ENCODE peak calls at places on chromosome 15, in four cellular contexts. K is IMR-90, S is ovary, V is HepG2. U is an unnamed sample. For H3K4me1, the result is how much of the 10 kb centered on the place peaks cover.

GRCh38 chr15:56959318-56959648 is 40.8 kb downstream of the TCF12 start:
- DNase-seq in K (no peak), S (no peak), V (peak), U (no peak)

GRCh38 chr15:36936652-36937051 is 163.7 kb downstream of the MEIS2 start:
- DNase-seq in K (peak), S (no peak), V (no peak), U (no peak)

GRCh38 chr15:78105541-78106241 is 13.3 kb downstream of the SH2D7 start:
- DNase-seq in K (peak), S (no peak), V (peak), U (no peak)

GRCh38 chr15:101803676-101804075 is 367 bp downstream of the OR4F6 start:
- DNase-seq in K (peak), S (no peak), V (no peak), U (no peak)

GRCh38 chr15:101641894-101642293 is 10.3 kb downstream of the TM2D3 start:
- DNase-seq in K (no peak), S (no peak), V (no peak), U (no peak)

GRCh38 chr15:51499379-51499976 is 123.1 kb downstream of the DMXL2 start:
- DNase-seq in K (peak), S (no peak), V (peak), U (no peak)

GRCh38 chr15:55248895-55249294 is 40.7 kb downstream of the RAB27A start:
- DNase-seq in K (no peak), S (no peak), V (no peak), U (no peak)

GRCh38 chr15:51205050-51205707 is 110.5 kb upstream of the TNFAIP8L3 start:
- DNase-seq in K (no peak), S (no peak), V (no peak), U (no peak)

GRCh38 chr15:46442901-46443590 is 808.2 kb downstream of the SQOR start:
- DNase-seq in K (no peak), S (no peak), V (no peak), U (no peak)

GRCh38 chr15:87623832-87624231 is 632.7 kb downstream of the NTRK3 start:
- DNase-seq in K (no peak), S (no peak), V (no peak), U (no peak)

GRCh38 chr15:43268111-43269105 is 1.7 kb upstream of the TGM5 start:
- DNase-seq in K (no peak), S (no peak), V (peak), U (peak)

GRCh38 chr15:98953000-98953776 is 54.4 kb downstream of the PGPEP1L start:
- DNase-seq in K (peak), S (no peak), V (no peak), U (no peak)

GRCh38 chr15:76340198-76340801 is 3.7 kb downstream of the ISL2 start:
- DNase-seq in K (no peak), S (peak), V (no peak), U (no peak)

GRCh38 chr15:49521802-49522201 is 98.8 kb downstream of the FGF7 start:
- DNase-seq in K (peak), S (no peak), V (peak), U (no peak)

GRCh38 chr15:95468820-95469219 is 861.7 kb upstream of the NR2F2 start:
- DNase-seq in K (no peak), S (no peak), V (no peak), U (peak)

GRCh38 chr15:65730560-65731172 is 61.4 kb downstream of the DENND4A start:
- DNase-seq in K (peak), S (no peak), V (no peak), U (no peak)

GRCh38 chr15:55457401-55458022 is 49.2 kb downstream of the PIERCE2 start:
- DNase-seq in K (no peak), S (no peak), V (no peak), U (no peak)

GRCh38 chr15:70566047-70566835 is 197.1 kb downstream of the UACA start:
- DNase-seq in K (no peak), S (no peak), V (no peak), U (no peak)

GRCh38 chr15:77032052-77032646 is 37.2 kb downstream of the PSTPIP1 start:
- DNase-seq in K (no peak), S (peak), V (peak), U (peak)

GRCh38 chr15:96201696-96202095 is 128.8 kb upstream of the NR2F2 start:
- DNase-seq in K (no peak), S (no peak), V (no peak), U (no peak)

GRCh38 chr15:101480613-101481380 is 8.7 kb downstream of the PCSK6 start:
- DNase-seq in K (no peak), S (no peak), V (no peak), U (peak)

GRCh38 chr15:68817304-68818087 is 3.2 kb downstream of the ANP32A start:
- DNase-seq in K (peak), S (peak), V (peak), U (peak)

GRCh38 chr15:96381463-96381862 is 51.0 kb downstream of the NR2F2 start:
- DNase-seq in K (no peak), S (no peak), V (no peak), U (no peak)

GRCh38 chr15:88337993-88338392 is 81.5 kb upstream of the NTRK3 start:
- DNase-seq in K (no peak), S (no peak), V (no peak), U (no peak)

GRCh38 chr15:59555696-59556095 is 55.9 kb upstream of the GCNT3 start:
- DNase-seq in K (no peak), S (no peak), V (no peak), U (no peak)

GRCh38 chr15:78353093-78353492 is 12.9 kb downstream of the CRABP1 start:
- DNase-seq in K (peak), S (no peak), V (peak), U (no peak)

GRCh38 chr15:69997701-69998273 is 99.9 kb downstream of the TLE3 start:
- DNase-seq in K (peak), S (no peak), V (no peak), U (no peak)

DNA sequence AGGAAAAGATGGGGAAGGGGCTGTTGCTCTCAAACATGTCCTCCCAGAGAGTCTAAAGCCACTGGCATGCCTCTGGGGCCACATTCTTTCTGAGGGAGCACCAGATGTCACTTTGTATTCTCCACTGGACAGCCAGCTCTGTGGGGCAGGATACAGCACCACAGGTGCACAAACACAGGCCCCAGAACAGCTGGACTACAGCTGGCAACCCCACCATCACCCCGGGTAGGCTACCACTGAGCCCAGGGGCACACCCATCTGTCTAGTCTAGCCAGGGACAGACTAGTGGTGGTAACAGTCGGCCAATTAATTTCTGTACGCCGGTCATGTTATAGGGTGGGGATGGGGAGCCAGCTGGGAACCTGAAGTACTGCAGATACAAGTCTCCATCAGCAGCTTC is 64.3 kb downstream of the NPTN start:
- DNase-seq in K (no peak), S (no peak), V (no peak), U (no peak)
- H3K4me1 ChIP-seq in K (under half), S (under half), V (under half), U (under half)

GRCh38 chr15:67098768-67099282 is 33.4 kb downstream of the SMAD3 start:
- DNase-seq in K (no peak), S (no peak), V (peak), U (no peak)

GRCh38 chr15:67101981-67102929 is 36.9 kb downstream of the SMAD3 start:
- DNase-seq in K (peak), S (no peak), V (no peak), U (no peak)

GRCh38 chr15:67100124-67100791 is 34.9 kb downstream of the SMAD3 start:
- DNase-seq in K (no peak), S (no peak), V (no peak), U (no peak)

GRCh38 chr15:67103021-67103420 is 37.6 kb downstream of the SMAD3 start:
- DNase-seq in K (no peak), S (no peak), V (no peak), U (no peak)

DNA sequence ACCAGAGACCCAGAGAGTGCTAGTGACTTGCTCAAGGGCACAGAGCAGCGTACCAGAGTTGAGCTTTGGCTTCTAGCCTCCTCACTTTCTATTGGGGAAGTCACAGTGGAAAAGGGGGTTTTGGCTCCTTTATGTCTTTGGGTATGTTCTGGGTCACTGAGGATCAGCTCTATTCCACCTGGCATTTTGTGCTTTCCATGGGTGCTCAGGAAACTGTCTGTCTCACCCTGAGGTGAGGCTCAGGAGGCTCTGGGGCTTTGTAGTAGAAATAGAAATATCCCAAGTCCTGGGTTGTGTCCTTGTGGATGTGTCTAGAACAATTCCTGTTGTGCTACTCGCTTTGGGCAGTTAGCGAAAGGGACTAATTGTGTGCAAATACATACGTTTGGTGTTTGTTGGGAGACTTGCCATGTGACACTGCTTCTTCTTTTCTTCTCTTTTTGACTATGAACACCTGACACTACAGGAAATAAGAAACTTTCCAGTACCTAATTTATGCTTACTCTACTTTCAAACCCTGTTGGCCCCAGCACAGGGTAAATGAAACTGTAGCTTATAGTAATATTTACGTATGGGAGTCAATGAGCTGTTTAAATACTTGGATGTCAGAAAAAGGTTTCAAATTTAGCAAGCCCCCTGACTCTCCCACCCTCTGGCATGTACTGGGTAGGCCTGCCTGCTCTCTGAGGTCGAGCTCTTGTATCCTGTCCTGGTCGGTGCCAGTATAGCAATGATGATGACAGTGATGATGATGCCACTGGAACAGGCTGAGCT is 35.6 kb downstream of the SMAD3 start:
- DNase-seq in K (no peak), S (no peak), V (no peak), U (no peak)
- TF ChIP-seq POLR2A in K (no peak), S (no peak), V (no peak), U (no peak)

DNA sequence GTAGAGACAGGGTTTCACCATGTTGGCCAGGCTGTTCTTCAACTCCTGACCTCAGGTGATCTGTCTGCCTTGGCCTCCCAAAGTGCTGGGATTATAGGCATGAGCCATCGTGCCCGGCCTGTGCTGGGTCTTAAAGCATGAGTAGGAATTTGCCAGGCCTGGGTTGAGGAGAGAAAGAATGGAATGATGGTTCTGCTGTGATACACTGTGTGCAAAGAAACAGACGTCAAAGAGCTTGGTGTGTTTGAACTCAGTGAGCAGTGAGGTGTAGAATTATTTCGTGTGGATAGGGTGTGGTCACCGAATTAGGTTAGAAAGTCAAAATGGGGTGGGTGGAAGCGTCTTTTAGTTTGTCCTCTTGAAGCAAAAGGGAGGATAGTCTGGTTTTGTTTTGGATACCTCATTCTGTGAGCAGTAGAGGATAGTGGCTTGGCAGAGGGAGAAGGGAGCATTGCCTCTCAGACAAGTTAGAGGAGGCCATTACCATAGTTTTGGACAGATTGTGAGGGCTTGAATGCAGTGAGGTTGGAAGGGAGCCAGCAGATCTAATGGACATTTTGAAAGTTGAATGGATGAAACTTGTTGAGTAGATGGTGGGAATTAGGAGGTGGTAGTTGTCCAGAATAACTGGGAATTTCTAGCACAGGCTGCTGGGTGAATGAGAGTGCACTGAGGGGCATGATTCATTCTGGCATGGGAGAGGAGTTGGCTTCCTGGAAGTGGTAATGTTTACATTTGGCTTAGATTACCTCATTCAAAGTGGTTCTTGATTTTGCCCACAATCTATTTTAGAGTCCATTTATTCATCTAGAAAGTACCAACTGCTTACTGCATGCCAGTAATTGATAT is 27.2 kb downstream of the AKAP13 start:
- DNase-seq in K (peak), S (no peak), V (peak), U (no peak)
- H3K27ac ChIP-seq in K (peak), S (no peak), V (no peak), U (no peak)

GRCh38 chr15:81270188-81270587 is 53.8 kb downstream of the STARD5 start:
- DNase-seq in K (no peak), S (no peak), V (no peak), U (no peak)
- H3K4me1 ChIP-seq in K (under half), S (under half), V (under half), U (under half)

GRCh38 chr15:41659190-41659589 is 1.0 kb upstream of the MGA start:
- DNase-seq in K (no peak), S (no peak), V (no peak), U (no peak)
- TF ChIP-seq POLR2A in K (no peak), S (no peak), V (no peak), U (no peak)

GRCh38 chr15:64667736-64668161 is 107.6 kb downstream of the RBPMS2 start:
- DNase-seq in K (peak), S (no peak), V (no peak), U (no peak)
- H3K27ac ChIP-seq in K (no peak), S (no peak), V (no peak), U (no peak)

GRCh38 chr15:73930371-73930770 is 4.1 kb downstream of the LOXL1 start:
- DNase-seq in K (peak), S (peak), V (no peak), U (no peak)
- H3K4me1 ChIP-seq in K (under half), S (under half), V (under half), U (under half)

GRCh38 chr15:90184119-90184785 is 16.9 kb upstream of the SEMA4B start:
- DNase-seq in K (no peak), S (peak), V (peak), U (peak)
- TF ChIP-seq POLR2A in K (no peak), S (no peak), V (no peak), U (no peak)

GRCh38 chr15:61654004-61654740 is 406.1 kb downstream of the VPS13C start:
- DNase-seq in K (no peak), S (peak), V (no peak), U (no peak)
- H3K27ac ChIP-seq in K (no peak), S (no peak), V (no peak), U (no peak)

GRCh38 chr15:29346998-29347397 is 77.4 kb upstream of the NSMCE3 start:
- DNase-seq in K (no peak), S (no peak), V (no peak), U (no peak)
- H3K4me1 ChIP-seq in K (under half), S (under half), V (under half), U (under half)